ENCODE peak calls at places on chromosome 16, in four cellular contexts. K, E, R and W are unnamed samples.

GRCh38 chr16:20866161-20866772 is 33.9 kb downstream of the DCUN1D3 start:
- DNase-seq in K (peak), E (peak), R (no peak), W (peak)

GRCh38 chr16:72847187-72848044 is 200.5 kb downstream of the ZFHX3 start:
- DNase-seq in K (peak), E (peak), R (no peak), W (peak)

GRCh38 chr16:269061-269796 is 6.5 kb downstream of the RGS11 start:
- DNase-seq in K (no peak), E (no peak), R (no peak), W (no peak)

GRCh38 chr16:20940864-20941634 is 40.5 kb downstream of the LYRM1 start:
- DNase-seq in K (no peak), E (no peak), R (no peak), W (no peak)

GRCh38 chr16:74868501-74868900 is 93.9 kb upstream of the FA2H start:
- DNase-seq in K (no peak), E (peak), R (no peak), W (peak)

GRCh38 chr16:74759564-74759963 is 15.1 kb downstream of the FA2H start:
- DNase-seq in K (no peak), E (no peak), R (no peak), W (no peak)

GRCh38 chr16:14344292-14344691 is 273.2 kb downstream of the MRTFB start:
- DNase-seq in K (no peak), E (no peak), R (no peak), W (no peak)

GRCh38 chr16:1193143-1193824 is 31.8 kb downstream of the TPSG1 start:
- DNase-seq in K (no peak), E (no peak), R (no peak), W (no peak)

GRCh38 chr16:57308041-57308440 is 23.6 kb upstream of the PLLP start:
- DNase-seq in K (no peak), E (no peak), R (no peak), W (no peak)

GRCh38 chr16:67537636-67538591 is 9.3 kb downstream of the RIPOR1 start:
- DNase-seq in K (no peak), E (peak), R (peak), W (peak)

GRCh38 chr16:7340938-7341337 is 8.3 kb downstream of the RBFOX1 start:
- DNase-seq in K (no peak), E (no peak), R (no peak), W (no peak)

GRCh38 chr16:57527027-57527426 is 9.3 kb downstream of the CCDC102A start:
- DNase-seq in K (no peak), E (no peak), R (no peak), W (no peak)